ENCODE peak calls at places on chromosomes 2 and 18, in five cellular contexts. I is right atrium auricular region, H is dorsolateral prefrontal cortex, Y is fibroblast of pulmonary artery, B is PC-9. W is an unnamed sample.

GRCh38 chr2:6791682-6792081 is 74.0 kb downstream of the CMPK2 start:
- DNase-seq in I (no peak), H (no peak), Y (no peak), B (no peak), W (no peak)

GRCh38 chr2:172233947-172234715 is 131.4 kb upstream of the DLX2 start:
- DNase-seq in I (no peak), H (no peak), Y (no peak), B (no peak), W (no peak)

GRCh38 chr2:200608341-200609026 is 22.7 kb downstream of the AOX1 start:
- DNase-seq in I (no peak), H (no peak), Y (no peak), B (peak; percentile 69), W (no peak)

GRCh38 chr2:101360229-101360628 is 27.1 kb downstream of the CREG2 start:
- DNase-seq in I (no peak), H (no peak), Y (no peak), B (peak; percentile 95), W (no peak)

GRCh38 chr18:36349552-36349951 is 52.0 kb downstream of the FHOD3 start:
- DNase-seq in I (no peak), H (no peak), Y (no peak), B (peak; percentile 42), W (peak; percentile 14)

GRCh38 chr2:37825586-37825985 is 99.5 kb upstream of the RMDN2 start:
- DNase-seq in I (no peak), H (no peak), Y (no peak), B (no peak), W (no peak)

GRCh38 chr2:105328281-105329196 is 996 bp downstream of the TGFBRAP1 start:
- DNase-seq in I (no peak), H (peak; percentile 18), Y (peak; percentile 31), B (no peak), W (no peak)

GRCh38 chr2:68751397-68752339 is 17.1 kb downstream of the ARHGAP25 start:
- DNase-seq in I (peak; percentile 94), H (peak; percentile 67), Y (peak; percentile 91), B (peak; percentile 59), W (peak; percentile 34)

GRCh38 chr2:208489687-208490086 is 83.1 kb downstream of the PTH2R start:
- DNase-seq in I (no peak), H (no peak), Y (no peak), B (no peak), W (peak; percentile 72)

GRCh38 chr2:224869601-224870000 is 153.4 kb upstream of the CCDC195 start:
- DNase-seq in I (no peak), H (no peak), Y (peak; percentile 88), B (no peak), W (no peak)

DNA sequence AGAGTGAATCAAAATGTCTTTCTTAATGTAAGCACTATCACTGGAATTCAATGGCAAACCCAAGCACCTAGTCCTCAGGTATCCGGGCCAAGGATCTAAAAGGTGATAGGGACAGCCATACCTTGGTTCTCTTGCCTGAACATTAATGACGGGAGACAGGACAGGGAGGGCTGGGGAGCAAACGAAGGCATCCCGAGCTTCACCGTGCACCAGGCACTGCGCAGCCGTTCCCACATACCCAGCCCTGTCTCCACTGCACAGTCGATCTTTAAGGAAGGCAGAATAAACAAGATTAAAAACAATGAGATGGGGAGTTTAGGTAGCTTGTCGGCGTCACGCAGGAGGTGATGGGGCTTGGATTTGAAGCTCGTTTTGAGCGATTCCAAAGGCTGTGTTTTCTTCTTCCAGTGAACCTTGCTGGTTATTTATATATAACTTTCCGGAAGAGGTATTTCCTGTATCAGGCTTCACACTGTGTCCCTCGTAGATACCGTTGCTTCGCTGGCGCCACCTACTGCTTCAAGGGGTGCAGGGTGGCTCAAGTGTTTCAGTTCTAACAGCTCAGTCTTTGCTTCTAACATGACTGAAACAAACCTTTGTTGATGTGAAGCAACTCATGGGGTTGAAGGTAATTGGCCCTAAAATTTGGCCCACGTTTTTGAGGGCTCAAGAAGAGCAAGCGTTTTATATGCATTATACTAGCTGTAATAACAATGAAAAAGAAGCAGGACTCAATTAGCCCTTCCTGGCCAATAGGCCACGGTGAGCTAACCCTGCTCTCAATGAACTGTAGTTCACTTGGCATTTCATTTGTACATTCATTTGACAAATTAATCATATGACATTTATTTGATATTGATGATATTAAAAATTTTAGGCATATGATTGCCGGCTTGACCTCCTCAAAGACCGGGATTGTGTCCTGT is 77.4 kb downstream of the DCDC2C start:
- DNase-seq in I (peak; percentile 64), H (no peak), Y (peak; percentile 41), B (no peak), W (peak; percentile 54)
- H3K4me3 ChIP-seq in I (peak overlapping the region; percentile 8), H (no peak overlapping the region), Y (no peak overlapping the region), B (no peak overlapping the region), W (no peak overlapping the region)

GRCh38 chr2:53767405-53768232 is at the start of gene CHAC2:
- DNase-seq in I (peak; percentile 87), H (peak; percentile 84), Y (peak; percentile 79), B (peak; percentile 84), W (peak; percentile 26)
- TF ChIP-seq CTCF in I (peak; percentile 59), H (peak; percentile 62), Y (peak; percentile 41), B (no peak), W (no peak)

DNA sequence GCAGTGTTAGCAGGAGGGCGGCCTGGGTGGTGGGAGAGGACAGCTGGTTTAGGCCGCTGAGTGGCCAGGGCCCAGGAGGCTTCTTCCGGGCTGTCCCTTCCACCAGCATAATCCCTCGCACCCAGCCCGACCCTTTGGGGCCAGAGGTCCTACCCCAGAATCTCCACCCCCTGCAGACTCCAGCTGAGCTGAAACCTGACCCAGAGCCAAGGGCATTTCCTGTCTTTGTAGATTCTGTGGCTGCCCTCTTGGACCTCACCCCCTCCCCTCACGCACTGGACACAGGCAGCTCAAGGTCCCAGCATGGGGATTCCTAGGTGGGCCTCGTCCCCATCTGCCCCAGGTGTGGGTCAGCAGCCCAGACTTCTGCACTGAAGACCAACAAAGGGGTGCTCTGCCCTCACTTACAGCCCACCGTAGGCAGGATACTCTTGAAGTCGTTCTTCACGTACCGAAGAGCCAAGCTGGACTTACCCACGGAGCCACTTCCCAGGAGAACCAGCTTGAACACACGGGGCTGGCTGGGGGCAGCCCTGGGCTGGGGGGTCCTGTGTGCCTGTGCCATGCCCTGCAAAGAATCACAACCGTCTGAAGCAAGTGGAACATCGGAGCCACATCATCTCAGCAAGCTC is 4.8 kb downstream of the RAB17 start:
- DNase-seq in I (no peak), H (no peak), Y (no peak), B (no peak), W (no peak)
- H3K4me3 ChIP-seq in I (no peak overlapping the region), H (no peak overlapping the region), Y (no peak overlapping the region), B (no peak overlapping the region), W (no peak overlapping the region)

DNA sequence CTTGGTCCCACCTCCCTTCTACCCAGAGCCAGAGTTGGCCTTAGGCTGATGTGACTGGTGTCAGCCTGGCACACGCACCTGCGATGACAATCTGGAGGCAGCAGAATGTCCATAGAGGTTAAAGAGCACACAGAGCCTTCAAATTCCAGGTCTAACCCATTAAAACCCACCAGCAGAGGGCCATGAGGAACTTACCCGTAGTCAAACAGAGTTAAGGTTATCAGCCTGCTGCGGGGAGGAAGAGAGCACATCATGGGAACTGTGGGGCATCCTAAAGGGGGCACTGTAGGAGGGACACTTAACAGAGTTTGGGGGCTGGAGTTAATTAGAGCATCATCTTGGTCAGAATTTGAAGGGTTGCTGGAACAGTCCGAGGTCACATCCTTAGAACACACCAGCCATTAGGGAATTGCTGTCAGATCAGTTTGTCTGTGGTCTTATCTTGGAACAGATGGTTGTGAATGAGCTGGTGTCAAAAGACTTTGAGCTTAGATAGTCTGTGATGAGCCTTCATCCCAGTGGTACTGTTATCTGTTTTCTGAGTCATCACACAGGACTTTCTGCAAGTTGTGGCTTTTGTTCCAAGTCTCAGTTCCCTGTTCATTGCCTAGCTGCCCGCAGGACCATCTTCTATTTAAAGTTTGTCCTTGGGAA is 248.6 kb downstream of the LOXHD1 start:
- DNase-seq in I (no peak), H (no peak), Y (no peak), B (no peak), W (no peak)
- TF ChIP-seq CTCF in I (peak; percentile 38), H (no peak), Y (no peak), B (no peak), W (no peak)

GRCh38 chr2:63856302-63856600 is 14.6 kb downstream of the UGP2 start:
- DNase-seq in I (no peak), H (no peak), Y (no peak), B (no peak), W (no peak)

GRCh38 chr2:63850650-63851049 is 9.0 kb downstream of the UGP2 start:
- DNase-seq in I (no peak), H (no peak), Y (no peak), B (no peak), W (no peak)

GRCh38 chr2:63855418-63856301 is 14.0 kb downstream of the UGP2 start:
- DNase-seq in I (no peak), H (no peak), Y (no peak), B (no peak), W (no peak)

GRCh38 chr2:63851912-63852311 is 10.2 kb downstream of the UGP2 start:
- DNase-seq in I (no peak), H (no peak), Y (no peak), B (no peak), W (no peak)

GRCh38 chr2:63853527-63854310 is 12.0 kb downstream of the UGP2 start:
- DNase-seq in I (no peak), H (no peak), Y (peak; percentile 77), B (no peak), W (no peak)
- H3K4me3 ChIP-seq in I (no peak overlapping the region), H (no peak overlapping the region), Y (no peak overlapping the region), B (no peak overlapping the region), W (no peak overlapping the region)

GRCh38 chr2:232339121-232340081 is 39.1 kb upstream of the ALPP start:
- DNase-seq in I (no peak), H (no peak), Y (no peak), B (no peak), W (no peak)
- TF ChIP-seq CTCF in I (no peak), H (no peak), Y (peak; percentile 10), B (peak; percentile 17), W (no peak)

DNA sequence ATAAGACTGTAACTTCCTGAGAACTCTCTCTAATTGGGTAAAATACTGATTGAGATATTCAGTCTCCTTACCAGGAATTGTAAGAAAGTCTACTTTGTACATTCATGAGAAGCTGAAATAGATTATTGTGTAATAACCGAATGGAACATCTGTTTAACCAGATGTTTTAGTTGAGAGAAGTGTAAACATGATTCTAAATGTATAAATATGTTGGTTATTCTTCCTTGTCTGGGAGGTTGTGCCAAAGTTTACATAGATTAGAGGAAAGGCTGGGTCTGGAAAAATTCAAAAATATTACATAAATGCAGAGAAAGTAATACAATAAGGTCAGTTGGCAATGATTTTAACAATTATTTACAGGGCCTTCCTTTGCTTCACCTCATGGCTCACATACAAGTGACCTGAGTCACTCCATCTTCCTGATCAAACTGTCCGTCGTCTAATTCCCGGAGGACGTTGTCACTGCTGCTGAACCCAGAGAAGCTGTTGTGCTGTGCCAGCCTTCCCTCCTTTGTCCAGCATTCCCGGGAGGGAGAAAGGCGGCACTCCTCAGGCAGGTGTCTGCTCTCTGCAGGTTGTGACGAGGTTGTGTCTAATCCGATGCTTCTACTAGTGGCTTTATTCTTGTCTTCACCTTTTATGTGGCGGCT is 55.9 kb downstream of the MOB4 start:
- DNase-seq in I (no peak), H (no peak), Y (peak; percentile 38), B (no peak), W (no peak)
- H3K4me3 ChIP-seq in I (no peak overlapping the region), H (no peak overlapping the region), Y (no peak overlapping the region), B (no peak overlapping the region), W (no peak overlapping the region)

W was measured in LNCaP clone FGC.